ENCODE peak calls at places on chromosomes 2 and 18, in ten cellular contexts. G is HCT116, Q is endothelial cell of umbilical vein, K is GM12878, V is transverse colon, H is adrenal gland, L is heart left ventricle, T is body of pancreas, P is tibial nerve, F is Peyer's patch. M is an unnamed sample.

GRCh38 chr18:23969664-23970063 is 44.9 kb upstream of the TTC39C start:
- DNase-seq in G (no peak), Q (no peak), K (no peak), V (no peak), H (no peak), L (no peak), T (no peak), P (no peak), F (peak), M (no peak)

GRCh38 chr2:136216073-136216472 is 98.1 kb upstream of the CXCR4 start:
- DNase-seq in G (no peak), Q (no peak), K (no peak), V (no peak), H (no peak), L (no peak), T (no peak), P (no peak), F (no peak), M (peak)

GRCh38 chr18:44474596-44474995 is 206.1 kb upstream of the SETBP1 start:
- DNase-seq in G (no peak), Q (no peak), K (no peak), V (no peak), H (no peak), L (no peak), T (no peak), P (no peak), F (no peak), M (no peak)

GRCh38 chr2:176638167-176639015 is 369.1 kb downstream of the MTX2 start:
- DNase-seq in G (no peak), Q (peak), K (no peak), V (peak), H (peak), L (peak), T (peak), P (peak), F (peak), M (peak)

GRCh38 chr18:60755134-60755533 is 382.6 kb upstream of the MC4R start:
- DNase-seq in G (no peak), Q (no peak), K (no peak), V (no peak), H (no peak), L (no peak), T (no peak), P (no peak), F (no peak), M (no peak)

GRCh38 chr2:121974919-121975654 is 219.6 kb downstream of the TSN start:
- DNase-seq in G (peak), Q (peak), K (peak), V (peak), H (peak), L (peak), T (peak), P (peak), F (peak), M (peak)

GRCh38 chr2:240819404-240820013 is 510 bp downstream of the KIF1A start:
- DNase-seq in G (no peak), Q (no peak), K (no peak), V (no peak), H (peak), L (no peak), T (peak), P (no peak), F (no peak), M (no peak)

GRCh38 chr18:48975817-48976649 is 25.3 kb upstream of the SMAD7 start:
- DNase-seq in G (no peak), Q (peak), K (no peak), V (peak), H (peak), L (peak), T (peak), P (no peak), F (peak), M (peak)

GRCh38 chr2:33304032-33304864 is 172.2 kb upstream of the RASGRP3 start:
- DNase-seq in G (peak), Q (peak), K (no peak), V (no peak), H (no peak), L (no peak), T (no peak), P (no peak), F (no peak), M (no peak)

GRCh38 chr18:52451252-52451651 is 111.3 kb downstream of the DCC start:
- DNase-seq in G (no peak), Q (no peak), K (no peak), V (no peak), H (no peak), L (no peak), T (no peak), P (no peak), F (no peak), M (no peak)

GRCh38 chr2:156436477-156437085 is 402 bp downstream of the GPD2 start:
- DNase-seq in G (no peak), Q (peak), K (no peak), V (peak), H (no peak), L (no peak), T (peak), P (peak), F (peak), M (peak)

GRCh38 chr2:190649798-190650390 is 1.0 kb downstream of the NAB1 start:
- DNase-seq in G (no peak), Q (peak), K (no peak), V (no peak), H (no peak), L (no peak), T (no peak), P (no peak), F (no peak), M (peak)

GRCh38 chr2:70461981-70462876 is 91.4 kb downstream of the TGFA start:
- DNase-seq in G (no peak), Q (no peak), K (no peak), V (no peak), H (no peak), L (no peak), T (no peak), P (no peak), F (no peak), M (no peak)

GRCh38 chr2:230910546-230911135 is 14.4 kb downstream of the GPR55 start:
- DNase-seq in G (no peak), Q (no peak), K (no peak), V (peak), H (no peak), L (no peak), T (no peak), P (no peak), F (peak), M (peak)

GRCh38 chr2:25161055-25161781 is 7.2 kb downstream of the POMC start:
- DNase-seq in G (no peak), Q (peak), K (no peak), V (peak), H (peak), L (peak), T (peak), P (no peak), F (peak), M (no peak)

GRCh38 chr18:5414546-5414945 is 119.0 kb upstream of the ZBTB14 start:
- DNase-seq in G (no peak), Q (no peak), K (no peak), V (no peak), H (no peak), L (no peak), T (no peak), P (no peak), F (no peak), M (no peak)

GRCh38 chr18:25974630-25975077 is 115.8 kb downstream of the SS18 start:
- DNase-seq in G (no peak), Q (no peak), K (no peak), V (no peak), H (no peak), L (no peak), T (no peak), P (no peak), F (no peak), M (peak)
- H3K4me3 ChIP-seq in G (no peak), Q (no peak), K (no peak), V (no peak), H (no peak), L (no peak), T (no peak), P (no peak), F (no peak), M (no peak)

DNA sequence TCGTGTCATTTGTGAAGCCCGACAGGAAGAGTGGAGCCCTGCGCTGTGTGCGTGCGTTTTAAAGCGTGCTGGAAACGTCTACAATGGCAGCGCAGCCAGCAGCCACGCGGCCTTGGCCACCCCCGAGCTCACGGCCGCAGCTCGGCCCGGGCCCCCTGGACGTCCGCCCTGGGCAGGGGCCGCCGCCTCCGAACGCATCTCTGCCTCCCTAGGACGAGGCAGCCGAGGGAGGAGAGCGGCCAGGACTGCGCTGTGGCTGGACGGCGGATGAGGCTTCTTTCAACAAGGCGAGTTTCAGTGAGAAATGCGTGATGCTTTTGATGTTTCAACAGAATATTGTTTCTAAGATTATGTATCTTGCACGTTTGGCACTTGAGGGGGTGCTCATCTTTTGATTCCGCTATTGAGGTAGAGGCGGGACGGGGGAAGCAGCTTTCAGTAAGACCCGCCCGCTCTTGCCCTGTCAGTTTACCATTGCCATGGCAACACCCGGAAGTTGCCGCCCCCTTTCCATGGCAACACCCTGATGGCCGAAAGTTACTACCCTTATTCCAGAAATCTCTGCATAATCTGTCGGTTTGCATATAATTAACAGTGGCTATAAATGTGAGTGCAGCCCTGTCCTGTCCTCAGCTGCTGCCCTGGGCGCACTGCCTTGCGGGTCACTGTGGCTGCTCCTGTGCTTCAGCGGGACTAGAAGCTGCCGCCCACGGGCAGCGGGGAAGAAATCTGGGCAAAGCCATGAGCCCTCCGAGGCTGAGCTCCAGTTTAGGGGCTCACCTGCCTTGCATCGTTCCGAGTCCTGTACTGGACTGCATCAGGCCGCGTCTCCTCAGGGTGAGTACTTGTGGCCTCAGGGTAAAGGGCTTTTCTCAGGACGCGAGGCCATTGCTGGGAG is 38.6 kb downstream of the ADNP2 start:
- DNase-seq in G (no peak), Q (peak), K (peak), V (peak), H (peak), L (peak), T (peak), P (peak), F (peak), M (peak)
- TF ChIP-seq POLR2A in G (no peak), Q (no peak), K (peak), V (peak), H (peak), L (no peak), T (peak), P (no peak), F (peak), M (no peak)

GRCh38 chr18:78659057-78659456 is 320.6 kb upstream of the SALL3 start:
- DNase-seq in G (no peak), Q (no peak), K (no peak), V (no peak), H (no peak), L (no peak), T (no peak), P (no peak), F (no peak), M (no peak)

GRCh38 chr18:78660311-78660710 is 319.3 kb upstream of the SALL3 start:
- DNase-seq in G (no peak), Q (no peak), K (no peak), V (no peak), H (no peak), L (no peak), T (no peak), P (no peak), F (no peak), M (no peak)

GRCh38 chr18:78661316-78661715 is 318.3 kb upstream of the SALL3 start:
- DNase-seq in G (no peak), Q (no peak), K (no peak), V (no peak), H (no peak), L (no peak), T (no peak), P (no peak), F (no peak), M (no peak)

GRCh38 chr18:78658531-78658930 is 321.1 kb upstream of the SALL3 start:
- DNase-seq in G (no peak), Q (no peak), K (no peak), V (no peak), H (no peak), L (no peak), T (no peak), P (no peak), F (no peak), M (no peak)

DNA sequence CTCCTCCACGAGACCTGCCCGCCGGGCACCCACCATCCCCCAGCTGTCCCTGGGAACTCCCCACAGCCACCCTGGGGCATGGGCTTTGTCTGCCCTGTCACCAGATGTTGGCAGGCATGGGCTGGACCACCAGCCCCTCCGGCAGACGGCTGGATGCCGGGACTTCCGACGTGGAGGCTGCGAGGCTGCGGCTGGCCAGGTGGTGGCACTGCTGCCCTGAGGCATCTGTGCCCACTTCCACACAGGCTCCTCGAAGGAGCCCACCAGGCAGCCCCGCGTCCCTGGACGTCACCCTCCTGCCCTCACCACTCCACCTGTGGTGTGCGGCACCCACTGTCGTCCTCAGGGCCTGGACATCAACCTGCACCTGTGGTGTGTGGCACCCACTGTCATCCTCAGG is 319.9 kb upstream of the SALL3 start:
- DNase-seq in G (no peak), Q (no peak), K (no peak), V (no peak), H (no peak), L (no peak), T (no peak), P (no peak), F (no peak), M (peak)
- TF ChIP-seq CTCF in G (peak), Q (no peak), K (no peak), V (peak), H (no peak), L (peak), T (peak), P (peak), F (no peak), M (peak)

GRCh38 chr2:143953386-143953785 is 566.5 kb downstream of the ZEB2 start:
- DNase-seq in G (no peak), Q (no peak), K (no peak), V (no peak), H (no peak), L (no peak), T (no peak), P (no peak), F (no peak), M (no peak)
- H3K4me3 ChIP-seq in G (no peak), Q (no peak), K (no peak), V (no peak), H (no peak), L (no peak), T (no peak), P (no peak), F (no peak), M (no peak)

GRCh38 chr18:70195014-70195614 is 10.4 kb downstream of the RTTN start:
- DNase-seq in G (no peak), Q (no peak), K (peak), V (no peak), H (no peak), L (no peak), T (no peak), P (no peak), F (no peak), M (no peak)
- TF ChIP-seq POLR2A in G (no peak), Q (no peak), K (peak), V (no peak), H (no peak), L (no peak), T (no peak), P (no peak), F (no peak), M (no peak)

GRCh38 chr18:77754475-77755044 is 504.9 kb downstream of the GALR1 start:
- DNase-seq in G (no peak), Q (no peak), K (no peak), V (no peak), H (no peak), L (no peak), T (no peak), P (no peak), F (no peak), M (no peak)

DNA sequence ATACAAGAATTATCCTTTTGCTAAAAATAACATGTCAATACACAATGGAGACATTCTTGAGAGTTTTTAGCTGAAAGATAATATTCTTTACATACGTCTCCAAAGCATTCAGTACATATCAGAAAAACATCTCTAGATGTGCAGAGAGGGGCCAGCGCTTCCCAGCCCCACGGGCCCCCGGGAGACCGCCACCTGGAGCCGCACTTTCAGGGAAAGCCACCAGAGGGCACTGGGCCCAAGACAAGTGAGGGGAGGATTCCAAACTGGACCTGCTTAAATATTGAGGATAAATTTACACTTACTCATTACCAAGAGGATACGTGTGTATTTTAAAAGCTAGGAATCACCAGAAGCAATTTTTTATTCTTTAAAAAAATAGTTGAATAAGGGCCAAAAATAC is 499.5 kb downstream of the GALR1 start:
- DNase-seq in G (no peak), Q (no peak), K (no peak), V (no peak), H (no peak), L (no peak), T (no peak), P (no peak), F (no peak), M (peak)
- TF ChIP-seq CTCF in G (peak), Q (no peak), K (peak), V (peak), H (no peak), L (peak), T (peak), P (peak), F (no peak), M (peak)

DNA sequence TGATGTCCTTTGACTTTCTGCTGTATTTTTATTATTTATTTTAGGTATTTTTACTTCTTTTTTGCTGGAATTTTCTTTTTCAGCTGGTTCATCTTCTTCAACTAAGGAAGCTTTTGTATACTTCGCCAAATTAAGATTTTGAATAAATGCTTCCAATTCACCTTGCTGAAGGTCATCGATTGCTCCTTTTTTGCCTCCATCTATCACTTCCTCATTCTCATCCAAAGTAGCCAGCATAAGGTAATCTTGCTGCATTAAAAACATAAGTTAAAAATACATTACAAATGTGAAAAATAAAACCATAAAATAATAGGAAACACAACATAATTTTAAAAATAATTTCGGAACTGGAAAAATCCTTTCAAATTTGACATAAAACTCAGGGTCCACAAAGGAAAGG is 2.6 kb downstream of the CEBPZ start:
- DNase-seq in G (no peak), Q (no peak), K (no peak), V (no peak), H (no peak), L (no peak), T (no peak), P (no peak), F (no peak), M (no peak)
- H3K4me3 ChIP-seq in G (no peak), Q (no peak), K (peak), V (no peak), H (no peak), L (no peak), T (no peak), P (no peak), F (no peak), M (peak)

GRCh38 chr18:68714707-68715496 is at the start of gene TMX3:
- DNase-seq in G (peak), Q (peak), K (peak), V (peak), H (peak), L (peak), T (peak), P (peak), F (peak), M (peak)
- TF ChIP-seq POLR2A in G (peak), Q (peak), K (peak), V (peak), H (peak), L (peak), T (no peak), P (no peak), F (no peak), M (peak)

GRCh38 chr2:85215074-85216050 is 82.2 kb downstream of the TCF7L1 start:
- DNase-seq in G (no peak), Q (no peak), K (no peak), V (peak), H (no peak), L (no peak), T (no peak), P (peak), F (peak), M (no peak)
- TF ChIP-seq CTCF in G (peak), Q (no peak), K (peak), V (no peak), H (no peak), L (no peak), T (no peak), P (no peak), F (no peak), M (no peak)

GRCh38 chr2:201887851-201888451 is 81.6 kb downstream of the CDK15 start:
- DNase-seq in G (no peak), Q (peak), K (no peak), V (no peak), H (no peak), L (no peak), T (no peak), P (no peak), F (no peak), M (no peak)
- H3K4me3 ChIP-seq in G (no peak), Q (no peak), K (no peak), V (peak), H (peak), L (peak), T (no peak), P (peak), F (no peak), M (no peak)

M was measured in NB4.